ENCODE peak calls at places on chromosomes 2 and 18, in nine cellular contexts. Z, C, I, M, H, V, A, U and J are unnamed samples. For H3K4me1 and H3K36me3, the result is how much of the 10 kb centered on the place peaks cover.

GRCh38 chr2:191166111-191166755 is 15.4 kb upstream of the STAT4 start:
- DNase-seq in Z (no peak), C (no peak), I (no peak), M (peak), H (no peak), V (peak), A (peak), U (peak), J (no peak)

GRCh38 chr2:98801930-98802329 is 71.0 kb upstream of the MGAT4A start:
- DNase-seq in Z (no peak), C (no peak), I (no peak), M (no peak), H (no peak), V (no peak), A (no peak), U (no peak), J (peak)

GRCh38 chr2:159249955-159250723 is 36.4 kb downstream of the WDSUB1 start:
- DNase-seq in Z (peak), C (peak), I (peak), M (no peak), H (no peak), V (peak), A (peak), U (peak), J (no peak)

GRCh38 chr2:222611684-222612083 is 44.2 kb downstream of the FARSB start:
- DNase-seq in Z (peak), C (no peak), I (no peak), M (no peak), H (no peak), V (no peak), A (no peak), U (no peak), J (no peak)

GRCh38 chr2:30688956-30689401 is 118.3 kb downstream of the CAPN13 start:
- DNase-seq in Z (no peak), C (no peak), I (no peak), M (no peak), H (no peak), V (no peak), A (no peak), U (no peak), J (peak)

GRCh38 chr2:71716697-71717624 is 263.6 kb downstream of the DYSF start:
- DNase-seq in Z (peak), C (peak), I (peak), M (peak), H (peak), V (peak), A (peak), U (no peak), J (no peak)

GRCh38 chr2:32865399-32866068 is 81.2 kb upstream of the LTBP1 start:
- DNase-seq in Z (no peak), C (no peak), I (no peak), M (no peak), H (no peak), V (peak), A (peak), U (no peak), J (no peak)

GRCh38 chr2:150528861-150529801 is 41.7 kb upstream of the RND3 start:
- DNase-seq in Z (no peak), C (no peak), I (no peak), M (no peak), H (no peak), V (peak), A (peak), U (peak), J (no peak)

GRCh38 chr2:218046234-218046633 is 22.8 kb upstream of the RUFY4 start:
- DNase-seq in Z (no peak), C (no peak), I (no peak), M (no peak), H (no peak), V (no peak), A (no peak), U (no peak), J (no peak)

GRCh38 chr2:166382-166781 is 97.5 kb downstream of the SH3YL1 start:
- DNase-seq in Z (no peak), C (no peak), I (peak), M (no peak), H (no peak), V (no peak), A (no peak), U (no peak), J (no peak)

DNA sequence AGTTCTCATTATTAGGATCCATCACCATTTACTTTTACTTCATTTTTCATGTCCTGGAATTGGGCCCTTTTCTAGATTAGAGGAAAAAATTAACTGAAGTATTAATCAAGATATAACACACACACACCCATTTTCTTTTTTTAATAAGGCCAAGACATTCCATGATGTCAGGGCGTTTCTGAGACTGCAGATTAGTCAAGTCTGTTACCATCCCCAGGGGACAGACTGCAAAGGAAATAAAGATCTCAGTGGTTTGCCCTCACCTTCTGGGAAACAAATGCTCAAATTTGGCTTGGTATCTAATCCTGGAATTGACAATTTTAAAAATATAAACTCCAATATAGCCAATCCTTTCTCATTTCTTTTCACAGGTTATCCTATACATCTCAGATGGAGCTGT is 27.4 kb downstream of the RMP24 start:
- DNase-seq in Z (no peak), C (no peak), I (no peak), M (no peak), H (no peak), V (no peak), A (peak), U (no peak), J (no peak)
- H3K4me3 ChIP-seq in Z (no peak), C (no peak), I (no peak), M (no peak), H (no peak), V (no peak), A (no peak), U (no peak), J (no peak)

DNA sequence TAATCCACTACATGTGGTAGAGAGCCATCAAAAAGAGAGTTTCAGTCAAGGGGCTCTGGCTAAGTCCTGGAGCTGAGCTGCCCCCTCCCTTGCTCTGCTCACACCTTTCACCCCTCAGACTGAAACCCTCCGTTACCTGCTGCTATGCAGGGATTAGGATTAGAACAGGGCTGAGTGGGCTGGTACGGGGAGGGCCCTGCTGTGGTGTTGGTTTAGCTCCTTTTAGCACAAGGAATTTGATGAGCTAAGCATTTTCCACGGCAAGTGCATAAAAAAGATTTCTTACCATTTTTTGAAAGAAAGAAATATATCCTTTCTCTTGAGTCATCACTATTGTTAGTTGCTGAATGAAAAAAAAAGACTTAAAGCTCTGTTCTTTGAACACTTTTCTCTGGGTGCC is 46.3 kb downstream of the TCF7L1 start:
- DNase-seq in Z (no peak), C (no peak), I (no peak), M (no peak), H (no peak), V (no peak), A (no peak), U (no peak), J (no peak)
- H3K4me1 ChIP-seq in Z (half or more), C (under half), I (under half), M (under half), H (under half), V (under half), A (under half), U (under half), J (under half)

GRCh38 chr2:69517410-69517809 is 80.2 kb upstream of the NFU1 start:
- DNase-seq in Z (no peak), C (no peak), I (no peak), M (no peak), H (no peak), V (no peak), A (peak), U (no peak), J (no peak)
- H3K36me3 ChIP-seq in Z (half or more), C (under half), I (under half), M (under half), H (half or more), V (half or more), A (half or more), U (under half), J (half or more)

DNA sequence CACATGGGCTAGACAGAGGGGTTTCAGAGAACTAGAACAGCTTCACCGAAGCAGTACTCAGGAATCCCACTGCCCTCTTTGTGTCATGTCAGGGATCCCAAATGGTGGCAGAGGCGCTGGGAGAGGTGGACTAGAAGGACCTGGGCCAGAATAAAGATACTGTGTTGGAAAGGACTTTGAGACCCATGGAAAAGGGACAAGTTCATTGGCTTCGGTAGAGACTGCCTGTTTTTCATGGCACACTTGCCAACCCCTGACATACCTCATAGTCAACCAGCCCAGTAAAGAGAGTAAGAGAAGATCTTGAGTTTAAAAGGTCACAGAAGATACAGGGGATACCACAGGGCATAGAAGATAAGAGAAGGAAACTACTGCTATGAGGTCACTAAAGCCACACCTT is 381.0 kb downstream of the RIT2 start:
- DNase-seq in Z (no peak), C (no peak), I (no peak), M (no peak), H (no peak), V (no peak), A (no peak), U (no peak), J (no peak)
- H3K4me3 ChIP-seq in Z (no peak), C (no peak), I (no peak), M (no peak), H (no peak), V (no peak), A (no peak), U (no peak), J (no peak)

DNA sequence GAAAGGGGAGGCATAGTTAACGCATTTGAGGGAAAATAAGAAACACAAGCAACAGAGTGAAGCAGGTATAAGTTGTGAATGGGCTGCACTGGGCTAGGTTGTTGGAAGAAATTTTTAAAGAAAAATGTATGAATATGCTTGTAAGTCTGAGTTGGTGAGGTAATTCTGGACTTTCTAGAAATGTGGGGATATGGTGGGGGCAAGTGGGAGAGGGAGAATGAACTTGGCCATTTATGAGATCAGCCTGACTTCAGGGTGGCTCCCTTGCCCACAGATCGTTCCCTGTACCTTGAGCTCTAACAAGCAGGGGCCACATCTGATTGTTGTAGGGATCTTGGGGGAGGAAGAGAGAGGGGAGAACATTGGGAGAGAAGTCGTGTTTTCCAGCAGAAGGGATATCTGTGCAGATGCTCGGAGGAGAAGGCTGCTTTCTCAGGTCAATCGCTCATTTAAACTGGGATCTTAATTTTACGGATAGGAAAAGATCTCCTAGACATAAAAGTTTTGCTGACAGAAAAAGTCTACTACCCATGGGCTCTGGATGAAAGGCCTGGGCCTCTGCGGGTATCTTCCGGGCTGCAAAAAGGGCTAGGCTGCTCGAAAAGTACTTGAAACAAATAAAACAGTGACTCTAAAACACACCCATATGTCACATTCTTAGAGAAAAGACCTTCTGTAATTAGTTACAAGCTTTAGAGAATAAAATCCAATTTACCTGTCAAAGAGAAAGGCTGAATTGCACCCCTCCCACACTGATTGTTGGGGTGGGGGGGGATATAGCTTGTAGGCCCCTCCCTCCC is 42.6 kb upstream of the FZD5 start:
- DNase-seq in Z (no peak), C (no peak), I (no peak), M (no peak), H (no peak), V (no peak), A (no peak), U (no peak), J (no peak)
- H3K4me1 ChIP-seq in Z (under half), C (under half), I (under half), M (half or more), H (under half), V (under half), A (under half), U (under half), J (under half)

DNA sequence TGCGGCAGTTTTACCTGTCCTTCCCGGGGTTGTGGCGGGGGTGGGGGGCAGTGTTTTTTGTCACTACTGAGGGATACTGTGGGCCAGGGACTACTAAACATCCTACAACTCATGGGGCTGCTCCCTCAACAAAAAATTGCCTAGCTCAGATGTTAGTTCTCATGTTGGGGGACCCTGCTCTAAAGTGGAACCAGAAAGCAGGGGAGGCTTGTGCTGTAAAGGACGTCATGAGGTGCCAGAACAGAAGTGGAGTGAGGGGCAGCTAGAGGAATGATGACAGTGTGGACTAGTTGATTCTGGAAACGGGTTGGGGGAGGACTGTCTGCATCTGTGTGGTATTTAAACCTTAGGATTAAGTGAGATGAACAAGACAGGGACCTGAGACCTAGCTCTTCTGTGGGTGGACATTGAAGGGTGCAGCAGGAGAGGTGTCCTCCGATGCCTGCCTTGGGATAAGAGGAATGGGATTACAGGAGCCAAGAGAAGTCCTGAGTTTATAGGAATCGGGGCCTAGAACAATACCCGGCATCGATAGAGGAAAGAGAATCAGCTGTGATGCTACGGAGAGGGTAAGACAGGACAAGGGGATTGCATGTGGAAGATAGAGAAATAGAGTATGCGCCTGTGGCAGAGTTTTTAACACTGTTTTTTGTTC is 2.7 kb downstream of the RPL31 start:
- DNase-seq in Z (no peak), C (no peak), I (no peak), M (no peak), H (no peak), V (no peak), A (no peak), U (no peak), J (no peak)
- H3K36me3 ChIP-seq in Z (half or more), C (under half), I (under half), M (under half), H (half or more), V (half or more), A (half or more), U (under half), J (half or more)

GRCh38 chr2:11889854-11890253 is 143.4 kb downstream of the LPIN1 start:
- DNase-seq in Z (no peak), C (no peak), I (no peak), M (no peak), H (no peak), V (no peak), A (no peak), U (no peak), J (no peak)
- H3K4me3 ChIP-seq in Z (no peak), C (no peak), I (no peak), M (no peak), H (no peak), V (no peak), A (no peak), U (no peak), J (no peak)

DNA sequence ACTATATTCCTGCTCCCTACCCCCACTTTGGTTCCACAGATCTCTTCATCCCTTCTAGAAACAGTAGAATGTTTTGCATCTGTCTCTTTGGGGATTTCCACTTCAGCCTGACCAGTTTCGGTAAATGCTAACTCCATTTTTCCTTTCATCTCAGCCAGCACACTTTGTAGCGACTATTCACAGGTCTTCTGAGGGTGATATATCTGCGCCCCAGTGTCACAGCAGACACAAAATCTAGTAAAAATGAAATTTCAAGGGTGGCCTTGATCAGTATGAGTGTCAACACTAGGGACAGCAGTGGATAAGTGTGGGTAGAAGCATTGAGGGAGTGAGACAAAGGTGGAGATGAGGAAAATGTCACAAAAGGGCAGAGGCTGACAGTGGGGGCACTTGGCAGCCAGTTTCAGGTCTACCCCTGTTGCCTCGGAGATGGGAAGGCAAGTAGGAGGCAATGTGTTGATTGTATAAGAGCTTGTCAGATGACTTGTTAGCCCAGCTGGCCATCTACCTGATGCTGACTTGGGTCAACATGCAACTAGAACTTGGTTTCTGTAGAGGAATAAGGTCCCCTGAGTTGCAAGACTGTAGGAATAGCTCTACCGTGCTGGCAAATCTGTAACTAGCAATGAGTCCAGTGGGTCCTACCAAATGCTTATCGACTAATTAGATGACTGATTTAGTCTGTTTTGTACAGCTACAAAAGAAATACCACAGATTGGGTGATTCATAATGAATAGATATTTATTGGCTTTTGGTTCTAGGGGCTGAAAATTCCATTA is 60.7 kb downstream of the CXCR4 start:
- DNase-seq in Z (no peak), C (no peak), I (no peak), M (no peak), H (no peak), V (no peak), A (no peak), U (no peak), J (no peak)
- H3K4me1 ChIP-seq in Z (under half), C (under half), I (under half), M (under half), H (under half), V (under half), A (under half), U (under half), J (under half)

GRCh38 chr2:70283500-70284191 is 9.9 kb downstream of the SNRPG start:
- DNase-seq in Z (no peak), C (no peak), I (no peak), M (no peak), H (no peak), V (no peak), A (no peak), U (no peak), J (no peak)
- H3K36me3 ChIP-seq in Z (half or more), C (under half), I (under half), M (under half), H (half or more), V (half or more), A (half or more), U (under half), J (half or more)